ENCODE peak calls at places on chromosomes 3 and 15, in five cellular contexts. One of them, this sample, is unnamed.

GRCh38 chr3:66344846-66345578 is 124.2 kb downstream of the SLC25A26 start:
- DNase-seq in OCI-LY7: no peak
- DNase-seq in foreskin melanocyte: no peak
- DNase-seq in stimulated activated CD4-positive, alpha-beta T cell treated with anti-CD3 and anti-CD28 coated beads, Interleukin-15, amount 100 ng/mL, for 1 hour: no peak
- DNase-seq in IMR-90: no peak
- DNase-seq in this sample: no peak

GRCh38 chr15:93319121-93319814 is 230.3 kb upstream of the RGMA start:
- DNase-seq in OCI-LY7: no peak
- DNase-seq in foreskin melanocyte: no peak
- DNase-seq in stimulated activated CD4-positive, alpha-beta T cell treated with anti-CD3 and anti-CD28 coated beads, Interleukin-15, amount 100 ng/mL, for 1 hour: no peak
- DNase-seq in IMR-90: no peak
- DNase-seq in this sample: no peak

GRCh38 chr15:96230557-96231181 is 99.8 kb upstream of the NR2F2 start:
- DNase-seq in OCI-LY7: no peak
- DNase-seq in foreskin melanocyte: no peak
- DNase-seq in stimulated activated CD4-positive, alpha-beta T cell treated with anti-CD3 and anti-CD28 coated beads, Interleukin-15, amount 100 ng/mL, for 1 hour: no peak
- DNase-seq in IMR-90: peak
- DNase-seq in this sample: no peak

GRCh38 chr3:148178508-148178907 is 519.2 kb upstream of the AGTR1 start:
- DNase-seq in OCI-LY7: no peak
- DNase-seq in foreskin melanocyte: peak
- DNase-seq in stimulated activated CD4-positive, alpha-beta T cell treated with anti-CD3 and anti-CD28 coated beads, Interleukin-15, amount 100 ng/mL, for 1 hour: no peak
- DNase-seq in IMR-90: no peak
- DNase-seq in this sample: no peak

GRCh38 chr3:195386739-195387138 is 56.1 kb downstream of the ACAP2 start:
- DNase-seq in OCI-LY7: no peak
- DNase-seq in foreskin melanocyte: no peak
- DNase-seq in stimulated activated CD4-positive, alpha-beta T cell treated with anti-CD3 and anti-CD28 coated beads, Interleukin-15, amount 100 ng/mL, for 1 hour: no peak
- DNase-seq in IMR-90: no peak
- DNase-seq in this sample: no peak

GRCh38 chr15:30924353-30924752 is 20.6 kb downstream of the FAN1 start:
- DNase-seq in OCI-LY7: no peak
- DNase-seq in foreskin melanocyte: no peak
- DNase-seq in stimulated activated CD4-positive, alpha-beta T cell treated with anti-CD3 and anti-CD28 coated beads, Interleukin-15, amount 100 ng/mL, for 1 hour: no peak
- DNase-seq in IMR-90: peak
- DNase-seq in this sample: no peak

GRCh38 chr3:43742935-43743334 is 52.2 kb downstream of the ABHD5 start:
- DNase-seq in OCI-LY7: no peak
- DNase-seq in foreskin melanocyte: no peak
- DNase-seq in stimulated activated CD4-positive, alpha-beta T cell treated with anti-CD3 and anti-CD28 coated beads, Interleukin-15, amount 100 ng/mL, for 1 hour: no peak
- DNase-seq in IMR-90: peak
- DNase-seq in this sample: no peak

GRCh38 chr15:83380682-83381081 is 66.5 kb upstream of the SH3GL3 start:
- DNase-seq in OCI-LY7: peak
- DNase-seq in foreskin melanocyte: no peak
- DNase-seq in stimulated activated CD4-positive, alpha-beta T cell treated with anti-CD3 and anti-CD28 coated beads, Interleukin-15, amount 100 ng/mL, for 1 hour: no peak
- DNase-seq in IMR-90: peak
- DNase-seq in this sample: no peak

GRCh38 chr15:71447328-71448250 is 332.3 kb downstream of the THSD4 start:
- DNase-seq in OCI-LY7: no peak
- DNase-seq in foreskin melanocyte: no peak
- DNase-seq in stimulated activated CD4-positive, alpha-beta T cell treated with anti-CD3 and anti-CD28 coated beads, Interleukin-15, amount 100 ng/mL, for 1 hour: no peak
- DNase-seq in IMR-90: peak
- DNase-seq in this sample: no peak

This sample was measured in mesothelial cell of epicardium.